ENCODE peak calls at places on chromosome 9, in nine cellular contexts. T is activated CD8-positive, alpha-beta T cell treated with anti-CD3 and anti-CD28 coated beads for 36 hours; F is CD4-positive, alpha-beta T cell; J is left ventricle myocardium inferior; V is AG04450; Q is RWPE1; L is HFFc6; S is body of pancreas; X is cardiac muscle cell. W is an unnamed sample.

GRCh38 chr9:75105841-75106240 is 17.5 kb downstream of the OSTF1 start:
- DNase-seq in T (no peak), F (no peak), J (no peak), V (no peak), Q (no peak), L (no peak), S (no peak), X (peak), W (no peak)

GRCh38 chr9:98687911-98688310 is 20.8 kb downstream of the GABBR2 start:
- DNase-seq in T (no peak), F (no peak), J (no peak), V (no peak), Q (no peak), L (no peak), S (no peak), X (no peak), W (no peak)

GRCh38 chr9:19116391-19116790 is 10.9 kb downstream of the PLIN2 start:
- DNase-seq in T (no peak), F (no peak), J (peak), V (no peak), Q (peak), L (peak), S (no peak), X (peak), W (no peak)

GRCh38 chr9:135486267-135487065 is 6.9 kb downstream of the PPP1R26 start:
- DNase-seq in T (no peak), F (no peak), J (no peak), V (no peak), Q (no peak), L (no peak), S (no peak), X (no peak), W (no peak)

GRCh38 chr9:9855503-9856078 is 757.2 kb downstream of the PTPRD start:
- DNase-seq in T (no peak), F (no peak), J (no peak), V (no peak), Q (no peak), L (no peak), S (no peak), X (no peak), W (no peak)

GRCh38 chr9:122226142-122226757 is 2.5 kb downstream of the LHX6 start:
- DNase-seq in T (no peak), F (no peak), J (no peak), V (no peak), Q (no peak), L (no peak), S (no peak), X (no peak), W (no peak)

GRCh38 chr9:134053941-134054761 is 13.7 kb downstream of the BRD3 start:
- DNase-seq in T (no peak), F (no peak), J (peak), V (no peak), Q (no peak), L (no peak), S (no peak), X (no peak), W (no peak)

GRCh38 chr9:503881-504852 is 289.5 kb downstream of the DOCK8 start:
- DNase-seq in T (peak), F (peak), J (peak), V (no peak), Q (peak), L (no peak), S (peak), X (peak), W (peak)

GRCh38 chr9:35948901-35949318 is 9.0 kb downstream of the OR2S2 start:
- DNase-seq in T (no peak), F (no peak), J (no peak), V (no peak), Q (no peak), L (no peak), S (no peak), X (peak), W (no peak)

GRCh38 chr9:114289571-114290481 is 33.1 kb upstream of the ORM1 start:
- DNase-seq in T (no peak), F (no peak), J (peak), V (no peak), Q (no peak), L (no peak), S (peak), X (no peak), W (peak)

GRCh38 chr9:2857564-2858198 is 13.8 kb upstream of the PUM3 start:
- DNase-seq in T (peak), F (peak), J (peak), V (peak), Q (peak), L (peak), S (peak), X (peak), W (peak)

GRCh38 chr9:85178486-85178885 is 509.0 kb downstream of the NTRK2 start:
- DNase-seq in T (no peak), F (no peak), J (no peak), V (no peak), Q (peak), L (no peak), S (no peak), X (no peak), W (no peak)

DNA sequence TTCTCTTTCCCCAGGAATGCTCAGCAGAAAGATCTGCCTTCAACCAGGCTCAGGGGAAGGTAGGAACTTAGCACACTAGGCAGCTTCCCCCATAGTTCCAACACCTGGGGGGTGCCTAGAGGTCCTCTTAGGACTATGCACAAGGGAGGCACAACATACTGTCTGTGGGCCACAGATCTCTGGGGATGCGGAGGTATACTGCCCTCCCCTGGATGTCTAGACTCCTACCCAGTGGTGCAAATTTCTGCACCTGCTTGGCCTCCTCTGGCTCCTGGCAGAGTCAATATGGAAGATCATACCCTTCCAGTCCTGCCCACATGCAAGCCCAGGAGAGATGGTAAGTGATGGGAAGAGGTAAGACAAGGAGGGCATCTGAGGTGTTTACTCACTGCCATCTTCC is 247.5 kb upstream of the DAPK1 start:
- DNase-seq in T (no peak), F (no peak), J (no peak), V (no peak), Q (no peak), L (no peak), S (no peak), X (no peak), W (no peak)
- TF ChIP-seq CTCF in T (no peak), F (no peak), J (no peak), V (no peak), Q (no peak), L (peak), S (peak), X (no peak), W (no peak)

GRCh38 chr9:91090132-91090410 is 271.6 kb downstream of the AUH start:
- DNase-seq in T (no peak), F (no peak), J (no peak), V (no peak), Q (no peak), L (no peak), S (no peak), X (no peak), W (no peak)
- TF ChIP-seq CTCF in T (no peak), F (no peak), J (no peak), V (no peak), Q (no peak), L (no peak), S (no peak), X (no peak), W (no peak)

GRCh38 chr9:93852728-93853127 is 102.4 kb downstream of the BARX1 start:
- DNase-seq in T (no peak), F (no peak), J (no peak), V (no peak), Q (no peak), L (no peak), S (no peak), X (no peak), W (no peak)
- TF ChIP-seq CTCF in T (no peak), F (no peak), J (no peak), V (no peak), Q (no peak), L (no peak), S (no peak), X (no peak), W (no peak)

DNA sequence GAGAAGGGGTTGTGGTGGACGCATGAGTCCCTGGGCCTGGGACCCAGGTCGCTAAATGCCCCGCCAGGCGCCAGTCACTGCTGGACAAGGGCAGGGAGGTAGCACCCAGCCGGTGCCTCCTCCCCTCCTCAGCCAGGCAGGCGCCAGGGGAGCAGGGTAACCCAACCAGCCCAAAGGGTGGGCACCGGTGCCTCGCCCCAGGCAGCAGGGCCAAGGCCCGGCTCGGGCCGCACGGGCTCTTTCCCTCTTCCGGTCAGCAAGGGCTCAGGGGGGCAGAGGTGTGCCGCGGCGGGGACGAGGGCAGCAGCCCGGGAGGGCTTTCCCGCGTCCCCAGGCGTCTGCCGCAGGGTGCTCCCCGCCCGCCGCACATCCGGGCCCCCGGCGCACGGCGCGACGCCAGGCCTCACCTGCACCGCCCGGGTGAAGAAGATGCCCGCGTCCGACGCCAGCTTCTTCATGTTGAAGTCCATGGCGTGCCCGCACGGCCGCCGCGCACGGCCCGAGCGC is 393 bp downstream of the SH3GLB2 start:
- DNase-seq in T (peak), F (peak), J (peak), V (no peak), Q (peak), L (no peak), S (peak), X (peak), W (peak)
- TF ChIP-seq CTCF in T (no peak), F (no peak), J (no peak), V (no peak), Q (no peak), L (no peak), S (no peak), X (no peak), W (no peak)

DNA sequence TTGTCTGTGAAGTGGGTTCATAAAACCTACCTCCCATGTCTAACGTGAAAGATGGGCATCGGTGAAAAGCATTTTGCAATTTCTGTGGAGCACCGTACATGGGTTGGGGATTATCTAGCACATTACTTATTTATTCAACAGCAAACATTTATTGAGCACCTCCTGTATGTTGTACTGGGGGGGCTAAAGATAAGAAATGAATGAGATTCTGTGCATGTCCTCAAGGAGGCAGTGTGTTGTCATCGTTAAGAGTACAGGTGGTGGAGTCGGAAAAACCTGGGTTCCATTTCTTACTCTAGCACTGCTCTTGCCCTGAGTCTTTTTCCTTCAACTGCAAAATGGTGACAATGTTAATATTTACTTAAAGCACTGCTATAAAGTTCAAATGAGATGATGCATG is 30.4 kb upstream of the DENND1A start:
- DNase-seq in T (no peak), F (no peak), J (no peak), V (no peak), Q (no peak), L (no peak), S (no peak), X (no peak), W (no peak)
- TF ChIP-seq CTCF in T (peak), F (no peak), J (no peak), V (no peak), Q (no peak), L (peak), S (no peak), X (no peak), W (no peak)

W was measured in uterus.